ENCODE peak calls at places on chromosome 14, in seven cellular contexts. P is thyroid gland, D is GM12864, U is GM10248, G is heart left ventricle, R is progenitor cell of endocrine pancreas, J is AG09309. H is an unnamed sample.

GRCh38 chr14:20295067-20295466 is 10.7 kb downstream of the TTC5 start:
- DNase-seq in J (no peak), D (peak; percentile 39), R (no peak), G (no peak), U (peak; percentile 23), P (no peak), H (no peak)

GRCh38 chr14:36301159-36301558 is 19.3 kb downstream of the MBIP start:
- DNase-seq in R (no peak), U (no peak), P (peak; percentile 56), D (no peak), G (no peak), J (no peak), H (no peak)

GRCh38 chr14:90774316-90774715 is 41.9 kb downstream of the TTC7B start:
- DNase-seq in J (no peak), R (no peak), U (no peak), D (no peak), P (no peak), G (no peak), H (no peak)

GRCh38 chr14:31207287-31207745 is 277 bp downstream of the HECTD1 start:
- DNase-seq in G (peak; percentile 94), U (no peak), P (no peak), R (no peak), J (peak; percentile 24), D (peak; percentile 55), H (no peak)

GRCh38 chr14:29352681-29353080 is 575.0 kb downstream of the PRKD1 start:
- DNase-seq in P (no peak), G (no peak), J (no peak), R (no peak), D (no peak), U (no peak), H (no peak)

GRCh38 chr14:44204061-44204815 is 302.8 kb downstream of the FSCB start:
- DNase-seq in G (no peak), U (no peak), R (no peak), D (no peak), P (no peak), J (no peak), H (no peak)

GRCh38 chr14:65206448-65207096 is 104.3 kb upstream of the MAX start:
- DNase-seq in P (no peak), D (peak; percentile 91), R (no peak), J (peak; percentile 39), U (peak; percentile 65), G (no peak), H (no peak)

GRCh38 chr14:85528080-85528881 is 1.7 kb upstream of the FLRT2 start:
- DNase-seq in R (no peak), U (no peak), D (no peak), J (peak; percentile 79), G (no peak), P (peak; percentile 43), H (no peak)

GRCh38 chr14:77808250-77808649 is 8.3 kb downstream of the ADCK1 start:
- DNase-seq in J (no peak), G (no peak), R (no peak), U (no peak), P (no peak), D (no peak), H (no peak)

GRCh38 chr14:77800814-77801213 is 905 bp downstream of the ADCK1 start:
- DNase-seq in D (no peak), R (no peak), G (no peak), J (no peak), P (no peak), U (no peak), H (no peak)

GRCh38 chr14:77805703-77806102 is 5.8 kb downstream of the ADCK1 start:
- DNase-seq in D (no peak), U (no peak), G (no peak), P (no peak), R (no peak), J (no peak), H (no peak)

GRCh38 chr14:77809011-77809410 is 9.1 kb downstream of the ADCK1 start:
- DNase-seq in P (no peak), R (no peak), J (no peak), U (no peak), D (no peak), G (no peak), H (no peak)

GRCh38 chr14:77804592-77804991 is 4.7 kb downstream of the ADCK1 start:
- DNase-seq in U (peak; percentile 40), G (no peak), P (no peak), R (no peak), J (no peak), D (no peak), H (peak; percentile 7)
- TF ChIP-seq CTCF in U (peak; percentile 56), G (peak; percentile 16), P (no peak), R (peak; percentile 34), J (peak; percentile 31), D (peak; percentile 68), H (peak; percentile 40)

DNA sequence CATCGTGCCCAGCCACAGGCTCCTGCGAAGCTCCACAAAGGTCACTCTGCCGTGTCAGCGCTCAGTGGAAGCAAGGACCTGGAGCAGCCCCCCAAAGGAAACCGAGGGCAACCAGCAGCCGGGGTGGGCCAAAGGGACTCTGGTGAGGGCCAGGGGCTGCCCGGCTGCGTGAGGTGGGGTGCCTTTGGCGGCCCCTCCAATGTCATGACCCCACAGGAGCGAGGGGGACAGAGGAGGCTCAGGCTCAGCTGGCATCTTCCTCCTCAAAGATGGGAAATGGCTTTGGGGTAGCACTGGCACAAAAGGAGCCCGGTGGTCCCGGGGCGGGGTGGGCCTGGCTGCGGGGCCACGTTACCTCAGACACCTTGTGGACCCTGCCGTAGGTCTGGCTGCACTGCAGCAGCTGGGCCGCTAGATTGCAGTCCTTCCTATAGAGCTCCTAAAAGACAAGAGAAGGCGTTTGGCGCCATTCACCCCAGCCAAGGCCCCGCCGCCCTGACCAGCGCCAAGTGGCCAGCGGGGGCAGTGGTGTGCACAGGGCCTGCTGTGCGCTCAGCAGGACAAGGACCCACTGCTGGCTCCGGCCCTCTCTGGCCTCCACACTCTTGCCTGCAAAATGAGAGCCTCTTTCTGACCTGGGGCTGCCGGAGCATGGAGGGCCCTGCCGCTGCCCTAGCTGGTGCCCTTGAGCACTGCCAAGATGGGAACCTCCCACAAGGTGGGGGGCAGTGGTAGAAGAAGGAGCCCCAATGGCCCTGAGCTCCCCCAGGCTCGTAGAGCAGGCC is 46.9 kb downstream of the BEGAIN start:
- DNase-seq in D (no peak), G (peak; percentile 22), U (no peak), P (no peak), R (no peak), J (no peak), H (no peak)
- TF ChIP-seq CTCF in D (no peak), G (no peak), U (no peak), P (peak; percentile 10), R (peak; percentile 49), J (peak; percentile 23), H (no peak)

DNA sequence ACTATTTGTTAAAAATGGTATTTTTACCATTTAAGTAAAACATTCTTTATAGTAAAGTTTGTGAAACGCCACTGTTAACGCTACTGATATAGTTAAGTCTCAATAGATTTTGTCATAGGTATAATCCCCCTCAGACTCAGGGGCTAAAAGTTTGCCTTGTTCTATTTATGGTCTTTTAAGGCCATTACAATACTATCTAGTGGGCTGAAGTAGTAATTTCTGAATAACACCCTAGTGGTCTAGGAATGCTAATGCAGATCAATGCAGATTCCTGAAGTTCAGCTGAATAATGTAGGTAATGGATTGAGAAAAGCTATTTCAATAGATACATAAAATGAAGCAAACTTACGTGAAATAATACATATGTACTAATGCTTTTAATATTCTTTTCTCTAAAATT is 989.3 kb upstream of the NOVA1 start:
- DNase-seq in U (no peak), D (no peak), J (no peak), G (no peak), P (no peak), R (no peak), H (no peak)
- TF ChIP-seq CTCF in U (no peak), D (no peak), J (no peak), G (no peak), P (no peak), R (peak; percentile 48), H (no peak)

DNA sequence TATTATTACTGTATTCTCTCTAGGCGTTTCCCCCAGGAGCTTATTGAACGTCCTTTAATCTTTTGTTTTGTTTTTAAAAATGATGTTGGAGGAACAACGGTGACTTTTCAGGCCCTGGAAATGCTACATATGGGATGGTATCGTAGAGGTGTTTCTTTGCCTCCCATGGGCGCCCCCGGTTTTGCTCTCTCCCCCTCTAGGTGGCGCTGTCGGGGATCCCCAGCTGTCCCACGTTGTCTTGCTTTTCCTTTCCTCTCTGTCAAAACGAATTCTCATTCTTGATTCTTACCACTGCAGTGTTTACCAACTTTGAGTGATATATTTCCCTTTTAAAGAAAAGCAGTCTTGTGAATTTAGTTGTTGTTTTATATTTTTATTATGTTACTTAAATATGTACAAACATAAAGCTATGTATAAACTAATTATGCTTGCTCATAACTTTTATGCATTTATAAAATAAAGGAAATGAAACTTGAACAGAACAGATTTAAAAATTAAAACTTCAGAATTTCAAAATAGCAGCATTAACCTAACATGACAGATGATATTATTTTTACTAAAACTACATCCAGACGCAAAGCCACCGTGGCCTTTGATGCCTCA is 171.9 kb downstream of the RGS6 start:
- DNase-seq in J (no peak), U (peak; percentile 39), D (no peak), R (no peak), P (no peak), G (no peak), H (no peak)
- TF ChIP-seq CTCF in J (peak; percentile 26), U (peak; percentile 44), D (peak; percentile 83), R (peak; percentile 64), P (peak; percentile 35), G (peak; percentile 51), H (peak; percentile 31)

GRCh38 chr14:55843718-55844403 is 263.9 kb downstream of the KTN1 start:
- DNase-seq in U (no peak), P (no peak), R (no peak), G (no peak), J (no peak), D (no peak), H (no peak)
- TF ChIP-seq CTCF in U (no peak), P (peak; percentile 35), R (no peak), G (peak; percentile 39), J (peak; percentile 19), D (no peak), H (no peak)

H was measured in keratinocyte.